ENCODE peak calls at places on chromosome 1, in five cellular contexts. One of them, this sample, is unnamed.

GRCh38 chr1:219227731-219228419 is 54.2 kb downstream of the LYPLAL1 start:
- DNase-seq in fibroblast of lung: no peak
- DNase-seq in mammary epithelial cell: no peak
- DNase-seq in K562: no peak
- DNase-seq in neural progenitor cell: no peak
- DNase-seq in this sample: no peak

GRCh38 chr1:178818416-178818815 is 52.5 kb downstream of the ANGPTL1 start:
- DNase-seq in fibroblast of lung: peak
- DNase-seq in mammary epithelial cell: no peak
- DNase-seq in K562: no peak
- DNase-seq in neural progenitor cell: no peak
- DNase-seq in this sample: peak

GRCh38 chr1:2946999-2947650 is 74.1 kb upstream of the ACTRT2 start:
- DNase-seq in fibroblast of lung: no peak
- DNase-seq in mammary epithelial cell: no peak
- DNase-seq in K562: no peak
- DNase-seq in neural progenitor cell: no peak
- DNase-seq in this sample: no peak

GRCh38 chr1:64744492-64745180 is at the start of gene RAVER2:
- DNase-seq in fibroblast of lung: peak
- DNase-seq in mammary epithelial cell: peak
- DNase-seq in K562: peak
- DNase-seq in neural progenitor cell: peak
- DNase-seq in this sample: peak

GRCh38 chr1:181023265-181024057 is 791 bp upstream of the STX6 start:
- DNase-seq in fibroblast of lung: no peak
- DNase-seq in mammary epithelial cell: no peak
- DNase-seq in K562: no peak
- DNase-seq in neural progenitor cell: no peak
- DNase-seq in this sample: no peak

GRCh38 chr1:10424034-10424433 is 6.2 kb upstream of the CENPS start:
- DNase-seq in fibroblast of lung: peak
- DNase-seq in mammary epithelial cell: no peak
- DNase-seq in K562: no peak
- DNase-seq in neural progenitor cell: no peak
- DNase-seq in this sample: peak

GRCh38 chr1:116574581-116575291 is 3.9 kb upstream of the CD58 start:
- DNase-seq in fibroblast of lung: peak
- DNase-seq in mammary epithelial cell: peak
- DNase-seq in K562: peak
- DNase-seq in neural progenitor cell: peak
- DNase-seq in this sample: peak

GRCh38 chr1:109796484-109797305 is 33.0 kb upstream of the EPS8L3 start:
- DNase-seq in fibroblast of lung: peak
- DNase-seq in mammary epithelial cell: no peak
- DNase-seq in K562: peak
- DNase-seq in neural progenitor cell: no peak
- DNase-seq in this sample: no peak

GRCh38 chr1:230281531-230281930 is 144.6 kb downstream of the PGBD5 start:
- DNase-seq in fibroblast of lung: no peak
- DNase-seq in mammary epithelial cell: no peak
- DNase-seq in K562: no peak
- DNase-seq in neural progenitor cell: no peak
- DNase-seq in this sample: no peak

GRCh38 chr1:107228704-107229103 is 87.9 kb downstream of the NTNG1 start:
- DNase-seq in fibroblast of lung: peak
- DNase-seq in mammary epithelial cell: peak
- DNase-seq in K562: no peak
- DNase-seq in neural progenitor cell: no peak
- DNase-seq in this sample: no peak

GRCh38 chr1:199867601-199868000 is 159.9 kb upstream of the NR5A2 start:
- DNase-seq in fibroblast of lung: peak
- DNase-seq in mammary epithelial cell: no peak
- DNase-seq in K562: no peak
- DNase-seq in neural progenitor cell: no peak
- DNase-seq in this sample: no peak

GRCh38 chr1:209576798-209577197 is 6.7 kb upstream of the CAMK1G start:
- DNase-seq in fibroblast of lung: peak
- DNase-seq in mammary epithelial cell: peak
- DNase-seq in K562: peak
- DNase-seq in neural progenitor cell: peak
- DNase-seq in this sample: peak

GRCh38 chr1:241357366-241358305 is 631 bp upstream of the RGS7 start:
- DNase-seq in fibroblast of lung: peak
- DNase-seq in mammary epithelial cell: peak
- DNase-seq in K562: no peak
- DNase-seq in neural progenitor cell: peak
- DNase-seq in this sample: no peak

GRCh38 chr1:86866665-86867064 is 47.3 kb downstream of the SELENOF start:
- DNase-seq in fibroblast of lung: peak
- DNase-seq in mammary epithelial cell: peak
- DNase-seq in K562: no peak
- DNase-seq in neural progenitor cell: no peak
- DNase-seq in this sample: no peak

GRCh38 chr1:203282720-203283542 is 22.4 kb upstream of the BTG2 start:
- DNase-seq in fibroblast of lung: no peak
- DNase-seq in mammary epithelial cell: no peak
- DNase-seq in K562: no peak
- DNase-seq in neural progenitor cell: no peak
- DNase-seq in this sample: peak

GRCh38 chr1:212353181-212353580 is 61.5 kb downstream of the PACC1 start:
- DNase-seq in fibroblast of lung: peak
- DNase-seq in mammary epithelial cell: no peak
- DNase-seq in K562: no peak
- DNase-seq in neural progenitor cell: no peak
- DNase-seq in this sample: no peak

GRCh38 chr1:225918280-225918679 is 5.8 kb downstream of the PYCR2 start:
- DNase-seq in fibroblast of lung: no peak
- DNase-seq in mammary epithelial cell: no peak
- DNase-seq in K562: no peak
- DNase-seq in neural progenitor cell: no peak
- DNase-seq in this sample: no peak

GRCh38 chr1:56494306-56494705 is 85.1 kb downstream of the PLPP3 start:
- DNase-seq in fibroblast of lung: no peak
- DNase-seq in mammary epithelial cell: no peak
- DNase-seq in K562: no peak
- DNase-seq in neural progenitor cell: peak
- DNase-seq in this sample: peak

GRCh38 chr1:20616468-20617156 is 16.6 kb upstream of the PINK1 start:
- DNase-seq in fibroblast of lung: peak
- DNase-seq in mammary epithelial cell: no peak
- DNase-seq in K562: no peak
- DNase-seq in neural progenitor cell: no peak
- DNase-seq in this sample: no peak

GRCh38 chr1:6819641-6820040 is 34.4 kb downstream of the CAMTA1 start:
- DNase-seq in fibroblast of lung: peak
- DNase-seq in mammary epithelial cell: no peak
- DNase-seq in K562: no peak
- DNase-seq in neural progenitor cell: no peak
- DNase-seq in this sample: no peak

GRCh38 chr1:179506199-179506598 is 69.5 kb downstream of the NPHS2 start:
- DNase-seq in fibroblast of lung: no peak
- DNase-seq in mammary epithelial cell: no peak
- DNase-seq in K562: no peak
- DNase-seq in neural progenitor cell: no peak
- DNase-seq in this sample: no peak

GRCh38 chr1:15952317-15953258 is 23.3 kb downstream of the ZBTB17 start:
- DNase-seq in fibroblast of lung: peak
- DNase-seq in mammary epithelial cell: peak
- DNase-seq in K562: peak
- DNase-seq in neural progenitor cell: peak
- DNase-seq in this sample: peak

GRCh38 chr1:226444901-226445300 is 37.0 kb upstream of the PARP1 start:
- DNase-seq in fibroblast of lung: no peak
- DNase-seq in mammary epithelial cell: no peak
- DNase-seq in K562: no peak
- DNase-seq in neural progenitor cell: no peak
- DNase-seq in this sample: no peak

GRCh38 chr1:243264718-243265117 is 8.9 kb downstream of the SDCCAG8 start:
- DNase-seq in fibroblast of lung: peak
- DNase-seq in mammary epithelial cell: peak
- DNase-seq in K562: no peak
- DNase-seq in neural progenitor cell: no peak
- DNase-seq in this sample: no peak

GRCh38 chr1:58290685-58291372 is 255.7 kb downstream of the OMA1 start:
- DNase-seq in fibroblast of lung: peak
- DNase-seq in mammary epithelial cell: peak
- DNase-seq in K562: no peak
- DNase-seq in neural progenitor cell: peak
- DNase-seq in this sample: peak

GRCh38 chr1:38489844-38490270 is 369.7 kb downstream of the RRAGC start:
- DNase-seq in fibroblast of lung: no peak
- DNase-seq in mammary epithelial cell: no peak
- DNase-seq in K562: peak
- DNase-seq in neural progenitor cell: peak
- DNase-seq in this sample: peak

GRCh38 chr1:61887076-61887867 is 145.0 kb downstream of the PATJ start:
- DNase-seq in fibroblast of lung: peak
- DNase-seq in mammary epithelial cell: peak
- DNase-seq in K562: no peak
- DNase-seq in neural progenitor cell: no peak
- DNase-seq in this sample: no peak

GRCh38 chr1:9459784-9460407 is 79.4 kb upstream of the SLC25A33 start:
- DNase-seq in fibroblast of lung: no peak
- DNase-seq in mammary epithelial cell: no peak
- DNase-seq in K562: no peak
- DNase-seq in neural progenitor cell: no peak
- DNase-seq in this sample: no peak

GRCh38 chr1:10122926-10123325 is 87.4 kb upstream of the KIF1B start:
- DNase-seq in fibroblast of lung: peak
- DNase-seq in mammary epithelial cell: peak
- DNase-seq in K562: no peak
- DNase-seq in neural progenitor cell: no peak
- DNase-seq in this sample: no peak

GRCh38 chr1:45246760-45247159 is 40.4 kb upstream of the ZSWIM5 start:
- DNase-seq in fibroblast of lung: peak
- DNase-seq in mammary epithelial cell: peak
- DNase-seq in K562: no peak
- DNase-seq in neural progenitor cell: no peak
- DNase-seq in this sample: peak

GRCh38 chr1:157096881-157097280 is 2.7 kb downstream of the ETV3L start:
- DNase-seq in fibroblast of lung: no peak
- DNase-seq in mammary epithelial cell: no peak
- DNase-seq in K562: no peak
- DNase-seq in neural progenitor cell: no peak
- DNase-seq in this sample: no peak

GRCh38 chr1:36475910-36476604 is 6.7 kb downstream of the CSF3R start:
- DNase-seq in fibroblast of lung: no peak
- DNase-seq in mammary epithelial cell: no peak
- DNase-seq in K562: no peak
- DNase-seq in neural progenitor cell: no peak
- DNase-seq in this sample: no peak

GRCh38 chr1:90952906-90953305 is 68.9 kb downstream of the ZNF644 start:
- DNase-seq in fibroblast of lung: no peak
- DNase-seq in mammary epithelial cell: no peak
- DNase-seq in K562: no peak
- DNase-seq in neural progenitor cell: no peak
- DNase-seq in this sample: no peak

GRCh38 chr1:201356701-201357100 is 20.8 kb downstream of the TNNT2 start:
- DNase-seq in fibroblast of lung: no peak
- DNase-seq in mammary epithelial cell: no peak
- DNase-seq in K562: no peak
- DNase-seq in neural progenitor cell: no peak
- DNase-seq in this sample: no peak

GRCh38 chr1:10415211-10415930 is 14.9 kb upstream of the CENPS start:
- DNase-seq in fibroblast of lung: peak
- DNase-seq in mammary epithelial cell: no peak
- DNase-seq in K562: peak
- DNase-seq in neural progenitor cell: no peak
- DNase-seq in this sample: no peak

GRCh38 chr1:63698001-63698838 is 75.6 kb upstream of the ROR1 start:
- DNase-seq in fibroblast of lung: no peak
- DNase-seq in mammary epithelial cell: no peak
- DNase-seq in K562: no peak
- DNase-seq in neural progenitor cell: no peak
- DNase-seq in this sample: peak

GRCh38 chr1:103162360-103162759 is 54.0 kb upstream of the COL11A1 start:
- DNase-seq in fibroblast of lung: peak
- DNase-seq in mammary epithelial cell: peak
- DNase-seq in K562: no peak
- DNase-seq in neural progenitor cell: no peak
- DNase-seq in this sample: no peak

GRCh38 chr1:220487297-220487820 is 40.6 kb upstream of the MARK1 start:
- DNase-seq in fibroblast of lung: peak
- DNase-seq in mammary epithelial cell: peak
- DNase-seq in K562: no peak
- DNase-seq in neural progenitor cell: peak
- DNase-seq in this sample: peak

GRCh38 chr1:112320035-112320429 is 76.0 kb upstream of the CTTNBP2NL start:
- DNase-seq in fibroblast of lung: no peak
- DNase-seq in mammary epithelial cell: no peak
- DNase-seq in K562: no peak
- DNase-seq in neural progenitor cell: no peak
- DNase-seq in this sample: no peak

GRCh38 chr1:112317556-112317955 is 78.5 kb upstream of the CTTNBP2NL start:
- DNase-seq in fibroblast of lung: no peak
- DNase-seq in mammary epithelial cell: no peak
- DNase-seq in K562: no peak
- DNase-seq in neural progenitor cell: no peak
- DNase-seq in this sample: peak

GRCh38 chr1:112318263-112318662 is 77.8 kb upstream of the CTTNBP2NL start:
- DNase-seq in fibroblast of lung: no peak
- DNase-seq in mammary epithelial cell: no peak
- DNase-seq in K562: no peak
- DNase-seq in neural progenitor cell: no peak
- DNase-seq in this sample: no peak

GRCh38 chr1:112319371-112320034 is 76.5 kb upstream of the CTTNBP2NL start:
- DNase-seq in fibroblast of lung: no peak
- DNase-seq in mammary epithelial cell: peak
- DNase-seq in K562: no peak
- DNase-seq in neural progenitor cell: no peak
- DNase-seq in this sample: no peak

GRCh38 chr1:112318698-112319370 is 77.2 kb upstream of the CTTNBP2NL start:
- DNase-seq in fibroblast of lung: no peak
- DNase-seq in mammary epithelial cell: no peak
- DNase-seq in K562: no peak
- DNase-seq in neural progenitor cell: no peak
- DNase-seq in this sample: no peak
- H2AFZ ChIP-seq in fibroblast of lung: no peak
- H2AFZ ChIP-seq in mammary epithelial cell: peak
- H2AFZ ChIP-seq in K562: no peak
- H2AFZ ChIP-seq in neural progenitor cell: no peak
- H2AFZ ChIP-seq in this sample: no peak

GRCh38 chr1:8017495-8018310 is 8.4 kb downstream of the ERRFI1 start:
- DNase-seq in fibroblast of lung: peak
- DNase-seq in mammary epithelial cell: peak
- DNase-seq in K562: no peak
- DNase-seq in neural progenitor cell: peak
- DNase-seq in this sample: peak
- H3K4me2 ChIP-seq in fibroblast of lung: no peak
- H3K4me2 ChIP-seq in mammary epithelial cell: peak
- H3K4me2 ChIP-seq in K562: no peak
- H3K4me2 ChIP-seq in neural progenitor cell: peak
- H3K4me2 ChIP-seq in this sample: peak

GRCh38 chr1:112818990-112819689 is 104.0 kb upstream of the PPM1J start:
- DNase-seq in fibroblast of lung: peak
- DNase-seq in mammary epithelial cell: no peak
- DNase-seq in K562: peak
- DNase-seq in neural progenitor cell: no peak
- DNase-seq in this sample: peak
- H2AFZ ChIP-seq in fibroblast of lung: no peak
- H2AFZ ChIP-seq in mammary epithelial cell: no peak
- H2AFZ ChIP-seq in K562: peak
- H2AFZ ChIP-seq in neural progenitor cell: no peak
- H2AFZ ChIP-seq in this sample: no peak

GRCh38 chr1:96804649-96805048 is 83.1 kb downstream of the PTBP2 start:
- DNase-seq in fibroblast of lung: no peak
- DNase-seq in mammary epithelial cell: no peak
- DNase-seq in K562: no peak
- DNase-seq in neural progenitor cell: no peak
- DNase-seq in this sample: no peak
- H3K4me2 ChIP-seq in fibroblast of lung: no peak
- H3K4me2 ChIP-seq in mammary epithelial cell: no peak
- H3K4me2 ChIP-seq in K562: no peak
- H3K4me2 ChIP-seq in neural progenitor cell: no peak
- H3K4me2 ChIP-seq in this sample: no peak

This sample was measured in hepatocyte.